ENCODE peak calls at places on chromosomes 1 and 21, in six cellular contexts. O is mesenchymal stem cell, K is neuronal stem cell, F is H9, T is IMR-90, Q is H1. X is an unnamed sample. For H3K4me1, the result is how much of the 10 kb centered on the place peaks cover.

GRCh38 chr1:118859999-118860398 is 128.1 kb downstream of the TBX15 start:
- DNase-seq in O (no peak), K (no peak), F (no peak), T (no peak), Q (no peak), X (no peak)

GRCh38 chr1:84698718-84699117 is 8.5 kb upstream of the SSX2IP start:
- DNase-seq in O (peak), K (no peak), F (no peak), T (peak), Q (no peak), X (no peak)

GRCh38 chr1:101738475-101738874 is 258.3 kb downstream of the OLFM3 start:
- DNase-seq in O (peak), K (no peak), F (no peak), T (peak), Q (no peak), X (no peak)

GRCh38 chr1:232422901-232423300 is 207.0 kb downstream of the SIPA1L2 start:
- DNase-seq in O (peak), K (no peak), F (no peak), T (peak), Q (no peak), X (peak)

GRCh38 chr1:109197163-109198042 is 16.3 kb upstream of the SARS1 start:
- DNase-seq in O (peak), K (peak), F (peak), T (peak), Q (peak), X (peak)

GRCh38 chr21:25639167-25639921 is at the start of gene JAM2:
- DNase-seq in O (peak), K (peak), F (peak), T (peak), Q (no peak), X (peak)

GRCh38 chr21:38985423-38986378 is 180.0 kb downstream of the ETS2 start:
- DNase-seq in O (peak), K (no peak), F (no peak), T (peak), Q (no peak), X (no peak)

GRCh38 chr1:218380125-218380977 is 35.2 kb downstream of the TGFB2 start:
- DNase-seq in O (no peak), K (no peak), F (no peak), T (peak), Q (no peak), X (peak)

DNA sequence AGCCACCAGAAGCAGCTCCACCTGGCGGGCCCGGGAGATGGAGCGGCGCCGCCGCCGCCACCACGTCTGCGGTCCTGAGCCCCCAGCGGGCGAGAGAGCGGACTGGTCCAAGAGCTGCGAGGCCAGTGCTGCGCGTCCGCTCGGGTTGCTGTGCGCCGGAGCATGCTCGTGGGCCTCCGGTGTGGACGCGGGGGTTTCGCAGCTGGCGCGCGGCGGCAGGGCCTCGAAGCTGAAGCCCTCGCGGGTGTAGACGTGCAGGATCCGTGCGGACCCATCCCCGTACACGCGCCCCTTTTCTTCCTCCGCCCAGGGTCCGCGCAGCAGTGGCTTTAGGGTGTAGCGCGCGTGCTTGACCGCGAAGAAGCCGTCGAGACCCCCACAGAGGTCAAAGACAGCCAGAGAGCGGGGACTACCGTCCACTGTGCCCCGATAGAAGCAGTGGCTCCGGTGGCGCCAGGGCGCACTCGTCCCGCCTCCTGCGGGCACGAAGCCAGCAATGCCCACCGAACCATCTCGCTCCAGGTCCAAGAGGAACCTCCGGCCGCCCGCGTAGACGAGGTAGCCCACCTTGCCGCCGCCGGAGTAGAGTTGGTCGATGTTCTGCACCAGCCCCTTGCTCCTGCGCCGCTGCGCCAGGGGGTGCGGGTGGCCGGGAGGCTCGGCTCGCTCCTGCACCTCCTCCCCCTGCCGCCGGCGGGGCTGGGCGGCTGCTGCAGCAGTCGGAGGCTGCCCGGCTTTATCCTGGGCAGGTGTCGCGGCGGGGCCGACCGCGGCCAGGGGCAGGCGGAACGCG is 1.1 kb downstream of the ADAMTS5 start:
- DNase-seq in O (peak), K (peak), F (peak), T (peak), Q (no peak), X (peak)
- H3K4ac ChIP-seq in O (peak), K (no peak), F (no peak), T (peak), Q (no peak), X (no peak)

DNA sequence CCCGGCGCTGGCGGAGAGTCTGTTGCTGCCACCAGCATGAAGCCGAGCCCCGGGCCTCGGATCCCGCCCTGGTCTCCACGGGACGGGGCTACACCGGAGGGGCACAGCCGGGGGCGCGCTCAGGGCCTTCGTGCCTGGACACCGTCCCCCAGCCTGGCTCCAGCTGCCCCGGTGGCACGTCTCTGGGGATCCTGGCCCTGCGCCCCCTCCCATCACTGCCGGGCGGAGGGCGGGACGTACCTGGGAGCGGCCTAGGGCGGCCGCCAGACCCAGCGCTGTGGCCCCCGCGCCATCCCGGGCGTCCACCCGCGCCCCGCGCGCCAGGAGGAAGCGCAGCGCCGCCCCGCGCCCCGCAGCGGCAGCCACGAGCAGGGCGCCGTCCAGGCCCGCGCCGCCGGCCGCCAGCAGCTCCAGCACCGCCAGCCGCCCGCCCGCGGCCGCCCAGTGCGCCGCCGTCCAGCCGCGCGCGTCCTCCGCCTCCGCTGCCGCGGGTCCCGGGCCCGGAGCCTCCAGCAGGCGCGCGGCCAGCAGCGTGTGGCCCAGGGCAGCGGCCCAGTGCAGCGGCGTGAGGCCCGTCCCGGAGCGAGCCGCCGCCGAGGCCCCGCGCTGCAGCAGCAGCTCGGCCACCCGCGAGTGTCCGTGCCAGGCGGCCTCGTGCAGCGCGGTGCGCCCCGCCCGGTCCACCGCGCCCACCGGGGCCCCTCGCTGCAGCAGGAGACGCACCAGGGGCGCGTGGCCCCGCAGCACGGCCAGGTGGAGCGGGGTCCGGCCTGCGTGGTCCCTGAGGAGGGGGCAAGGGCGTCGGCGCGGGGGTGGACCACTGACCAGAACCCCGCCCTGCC is 1.0 kb downstream of the ANKRD65 start:
- DNase-seq in O (no peak), K (no peak), F (peak), T (no peak), Q (no peak), X (no peak)
- H2AFZ ChIP-seq in O (peak), K (no peak), F (no peak), T (peak), Q (peak), X (peak)

DNA sequence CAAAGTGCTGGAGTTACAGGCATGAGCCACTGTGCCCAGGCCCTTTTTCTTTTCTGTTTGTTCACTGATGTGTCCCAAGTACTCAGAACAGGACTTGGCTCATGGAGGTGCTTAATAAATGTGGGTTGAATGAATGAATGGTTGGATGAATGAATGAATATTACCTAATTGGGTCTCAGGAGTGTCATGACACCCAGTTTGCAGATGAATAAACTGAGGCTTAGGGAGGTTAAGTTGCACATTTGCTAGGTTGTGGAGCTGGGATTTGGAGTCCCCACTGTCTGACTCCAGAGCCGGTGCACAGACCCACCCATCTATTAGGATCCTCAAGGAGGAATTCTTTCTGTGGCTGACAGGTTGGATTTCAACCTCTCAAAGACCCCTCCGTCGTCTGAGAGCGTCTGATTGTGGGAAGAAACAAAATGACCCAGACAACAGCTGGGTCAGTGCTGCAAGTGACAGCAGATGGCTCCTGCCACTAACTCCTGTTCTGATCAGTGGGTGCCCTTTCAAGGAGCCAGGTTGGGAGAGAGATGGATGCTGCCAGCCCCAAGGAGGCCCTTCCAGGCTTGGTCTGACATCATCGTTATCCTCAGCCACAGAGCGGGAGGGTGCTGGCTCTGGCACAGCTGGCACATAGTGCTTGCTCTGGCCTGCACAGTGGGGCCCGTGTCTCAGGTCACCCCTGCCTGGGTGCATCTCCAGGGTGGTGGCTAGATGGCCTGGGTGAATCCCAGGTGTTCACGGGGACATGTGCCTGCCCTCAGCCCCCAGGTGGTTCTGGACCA is 24.2 kb downstream of the ARHGEF10L start:
- DNase-seq in O (no peak), K (no peak), F (no peak), T (no peak), Q (no peak), X (no peak)
- H3K4me1 ChIP-seq in O (half or more), K (under half), F (under half), T (under half), Q (under half), X (under half)

GRCh38 chr1:198253259-198253658 is 96.5 kb downstream of the NEK7 start:
- DNase-seq in O (no peak), K (no peak), F (no peak), T (no peak), Q (no peak), X (no peak)
- H3K4ac ChIP-seq in O (no peak), K (no peak), F (no peak), T (no peak), Q (no peak), X (no peak)

DNA sequence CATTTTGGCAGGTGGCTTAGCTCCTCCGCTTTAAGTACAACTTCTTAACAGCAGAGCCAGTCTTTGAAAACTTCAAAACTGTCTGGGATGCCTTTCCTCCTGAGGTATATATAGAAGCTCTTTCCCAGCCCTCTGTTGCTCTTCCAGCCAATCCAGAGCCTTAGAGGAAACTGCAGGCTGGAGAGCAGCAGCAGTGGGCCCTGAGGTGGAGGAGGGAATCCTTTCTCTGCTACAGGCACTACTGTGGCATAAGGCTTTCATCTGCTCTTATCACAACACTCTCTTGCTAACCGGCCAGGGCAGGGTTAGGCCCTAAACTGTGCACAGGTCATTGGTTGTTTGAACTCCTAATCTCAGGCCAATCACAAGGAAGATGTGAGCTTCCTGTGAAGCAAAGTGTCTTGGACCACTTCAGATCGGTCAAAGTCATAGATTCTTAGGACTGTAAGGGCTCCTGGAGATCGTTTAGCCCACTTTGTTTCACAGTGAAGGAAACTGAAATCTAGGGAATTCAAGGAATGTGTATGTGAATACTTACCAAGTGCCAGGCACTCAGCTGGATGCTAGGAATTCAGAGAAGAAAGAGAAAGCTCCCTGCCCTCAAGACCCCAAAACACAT is at the start of gene RGS5:
- DNase-seq in O (peak), K (peak), F (peak), T (peak), Q (peak), X (no peak)
- H2AFZ ChIP-seq in O (peak), K (peak), F (no peak), T (peak), Q (peak), X (peak)

GRCh38 chr1:17441265-17441992 is 2.0 kb upstream of the RCC2 start:
- DNase-seq in O (peak), K (no peak), F (no peak), T (peak), Q (no peak), X (peak)
- H3K4me1 ChIP-seq in O (under half), K (under half), F (under half), T (under half), Q (under half), X (under half)

GRCh38 chr1:181135815-181136737 is 47.6 kb downstream of the IER5 start:
- DNase-seq in O (peak), K (no peak), F (no peak), T (peak), Q (no peak), X (peak)
- H3K4ac ChIP-seq in O (peak), K (no peak), F (no peak), T (peak), Q (peak), X (peak)